ENCODE peak calls at places on chromosomes 4 and X, in five cellular contexts. F is EH; B is fibroblast of lung; S is activated CD4-positive, alpha-beta T cell treated with anti-CD3 and anti-CD28 coated beads, Interleukin-2, amount 10 ng/mL, durations not matched to agents 7 days and 5 days; O is GM03348. D is an unnamed sample.

GRCh38 chrX:139554991-139555675 is 24.6 kb downstream of the F9 start:
- DNase-seq in F (no peak), B (no peak), S (no peak), O (no peak), D (no peak)

GRCh38 chr4:137651128-137651527 is 118.8 kb upstream of the PCDH18 start:
- DNase-seq in F (peak), B (peak), S (no peak), O (no peak), D (peak)

GRCh38 chr4:127622923-127623754 is 9.6 kb upstream of the INTU start:
- DNase-seq in F (peak), B (peak), S (no peak), O (peak), D (peak)

GRCh38 chr4:68451246-68452211 is 4.3 kb downstream of the TMPRSS11E start:
- DNase-seq in F (no peak), B (no peak), S (no peak), O (no peak), D (no peak)

GRCh38 chr4:70747874-70748273 is 26.1 kb downstream of the RUFY3 start:
- DNase-seq in F (peak), B (peak), S (no peak), O (no peak), D (no peak)

GRCh38 chr4:15665738-15666365 is 10.7 kb upstream of the FBXL5 start:
- DNase-seq in F (peak), B (no peak), S (no peak), O (no peak), D (no peak)

GRCh38 chr4:54781771-54782170 is 124.0 kb downstream of the KIT start:
- DNase-seq in F (peak), B (peak), S (no peak), O (peak), D (no peak)

GRCh38 chr4:72743078-72743477 is 174.1 kb upstream of the ADAMTS3 start:
- DNase-seq in F (no peak), B (no peak), S (no peak), O (no peak), D (no peak)

GRCh38 chrX:49204709-49205108 is 4.7 kb upstream of the SYP start:
- DNase-seq in F (no peak), B (no peak), S (no peak), O (no peak), D (no peak)

GRCh38 chr4:1105662-1106061 is 7.7 kb downstream of the RNF212 start:
- DNase-seq in F (peak), B (no peak), S (no peak), O (no peak), D (no peak)

GRCh38 chr4:27123769-27124124 is 263.1 kb downstream of the STIM2 start:
- DNase-seq in F (no peak), B (no peak), S (no peak), O (no peak), D (no peak)

GRCh38 chr4:21778702-21779101 is 169.9 kb downstream of the KCNIP4 start:
- DNase-seq in F (no peak), B (no peak), S (no peak), O (no peak), D (no peak)

GRCh38 chr4:2095236-2096072 is 36.3 kb downstream of the NAT8L start:
- DNase-seq in F (peak), B (no peak), S (no peak), O (no peak), D (no peak)

GRCh38 chr4:127203561-127204260 is 429.0 kb upstream of the INTU start:
- DNase-seq in F (peak), B (peak), S (no peak), O (peak), D (peak)

GRCh38 chrX:41958861-41959260 is 35.5 kb upstream of the CASK start:
- DNase-seq in F (no peak), B (no peak), S (no peak), O (no peak), D (no peak)

GRCh38 chrX:65407157-65407626 is 127.4 kb downstream of the LAS1L start:
- DNase-seq in F (no peak), B (no peak), S (no peak), O (peak), D (no peak)

GRCh38 chr4:118968006-118968405 is 79.4 kb downstream of the SYNPO2 start:
- DNase-seq in F (peak), B (peak), S (peak), O (peak), D (peak)

GRCh38 chr4:88752076-88752463 is 54.4 kb upstream of the NAP1L5 start:
- DNase-seq in F (no peak), B (no peak), S (no peak), O (no peak), D (no peak)

GRCh38 chr4:156790866-156791265 is 180.7 kb downstream of the PDGFC start:
- DNase-seq in F (peak), B (peak), S (no peak), O (peak), D (no peak)

GRCh38 chr4:164700471-164700870 is 53.5 kb upstream of the SMIM31 start:
- DNase-seq in F (no peak), B (no peak), S (peak), O (no peak), D (no peak)

GRCh38 chrX:31497086-31497485 is 425.2 kb upstream of the FTHL17 start:
- DNase-seq in F (peak), B (peak), S (no peak), O (peak), D (no peak)

GRCh38 chr4:176525576-176525975 is 205.8 kb downstream of the SPCS3 start:
- DNase-seq in F (no peak), B (no peak), S (no peak), O (no peak), D (no peak)

GRCh38 chr4:152734699-152735050 is 44.9 kb downstream of the TIGD4 start:
- DNase-seq in F (no peak), B (no peak), S (no peak), O (no peak), D (no peak)

GRCh38 chr4:28686618-28687017 is 1826.0 kb downstream of the STIM2 start:
- DNase-seq in F (peak), B (peak), S (no peak), O (peak), D (peak)

GRCh38 chrX:134933911-134934310 is 56.9 kb upstream of the SMIM10 start:
- DNase-seq in F (no peak), B (no peak), S (no peak), O (no peak), D (no peak)

D was measured in AG08396.